ENCODE peak calls at places on chromosomes 2 and 18, in five cellular contexts. Z is tibial nerve, S is SJSA1, B is pancreas, G is GM23248. I is an unnamed sample.
A peak's percentile ranks its signal among the peaks of the same experiment; 100 is the strongest.

GRCh38 chr2:233443511-233444183 is 89.4 kb downstream of the DGKD start:
- DNase-seq in Z (peak; percentile 47), S (peak; percentile 52), B (peak; percentile 80), G (peak; percentile 91), I (peak; percentile 86)

GRCh38 chr18:70368903-70369302 is 80.1 kb downstream of the SOCS6 start:
- DNase-seq in Z (no peak), S (no peak), B (no peak), G (peak; percentile 52), I (no peak)

GRCh38 chr2:240925191-240925575 is 19.0 kb downstream of the CROCC2 start:
- DNase-seq in Z (peak; percentile 11), S (no peak), B (peak; percentile 7), G (no peak), I (peak; percentile 58)

GRCh38 chr2:120586507-120587283 is 149.0 kb upstream of the GLI2 start:
- DNase-seq in Z (no peak), S (no peak), B (peak; percentile 15), G (no peak), I (peak; percentile 72)

GRCh38 chr18:3794537-3795348 is 344.8 kb downstream of the TGIF1 start:
- DNase-seq in Z (no peak), S (no peak), B (peak; percentile 33), G (peak; percentile 93), I (no peak)

GRCh38 chr2:185689906-185690539 is 48.6 kb upstream of the FSIP2 start:
- DNase-seq in Z (no peak), S (no peak), B (no peak), G (no peak), I (no peak)

GRCh38 chr2:196954001-196954400 is 27.5 kb upstream of the PGAP1 start:
- DNase-seq in Z (no peak), S (no peak), B (no peak), G (no peak), I (no peak)

GRCh38 chr18:250685-251084 is 17.2 kb downstream of the THOC1 start:
- DNase-seq in Z (no peak), S (peak; percentile 6), B (no peak), G (peak; percentile 54), I (no peak)

GRCh38 chr2:222813177-222813843 is 47.5 kb upstream of the ACSL3 start:
- DNase-seq in Z (no peak), S (no peak), B (no peak), G (peak; percentile 49), I (no peak)

GRCh38 chr2:179272406-179273192 is 8.0 kb upstream of the SESTD1 start:
- DNase-seq in Z (no peak), S (peak; percentile 44), B (no peak), G (peak; percentile 84), I (no peak)

GRCh38 chr2:239187464-239188253 is 213.2 kb downstream of the HDAC4 start:
- DNase-seq in Z (no peak), S (no peak), B (no peak), G (no peak), I (peak; percentile 55)

GRCh38 chr2:217249490-217250451 is 389.9 kb upstream of the TNP1 start:
- DNase-seq in Z (no peak), S (no peak), B (peak; percentile 12), G (no peak), I (no peak)

GRCh38 chr18:58117685-58118403 is 73.8 kb downstream of the NEDD4L start:
- DNase-seq in Z (peak; percentile 14), S (no peak), B (peak; percentile 82), G (peak; percentile 76), I (peak; percentile 81)

GRCh38 chr2:2291500-2292260 is 39.4 kb downstream of the MYT1L start:
- DNase-seq in Z (no peak), S (no peak), B (peak; percentile 21), G (peak; percentile 14), I (no peak)

GRCh38 chr2:152126664-152127063 is 27.8 kb upstream of the CACNB4 start:
- DNase-seq in Z (no peak), S (no peak), B (no peak), G (no peak), I (no peak)

GRCh38 chr2:7931808-7932207 is 750.0 kb upstream of the ID2 start:
- DNase-seq in Z (no peak), S (no peak), B (no peak), G (no peak), I (no peak)

GRCh38 chr2:42827647-42828486 is 35.5 kb upstream of the HAAO start:
- DNase-seq in Z (peak; percentile 90), S (peak; percentile 77), B (peak; percentile 91), G (peak; percentile 93), I (peak; percentile 95)

GRCh38 chr2:152504618-152505017 is 169.6 kb downstream of the FMNL2 start:
- DNase-seq in Z (no peak), S (peak; percentile 49), B (no peak), G (peak; percentile 38), I (no peak)

GRCh38 chr18:8735274-8735673 is 29.9 kb downstream of the MTCL1 start:
- DNase-seq in Z (no peak), S (peak; percentile 22), B (no peak), G (no peak), I (no peak)

GRCh38 chr18:61637905-61638304 is 254.9 kb downstream of the RNF152 start:
- DNase-seq in Z (no peak), S (no peak), B (no peak), G (no peak), I (no peak)

GRCh38 chr2:122433123-122433754 is 677.8 kb downstream of the TSN start:
- DNase-seq in Z (no peak), S (no peak), B (peak; percentile 43), G (no peak), I (no peak)

GRCh38 chr18:53268455-53268854 is 928.5 kb downstream of the DCC start:
- DNase-seq in Z (no peak), S (no peak), B (no peak), G (no peak), I (no peak)

GRCh38 chr2:9112079-9112721 is 94.4 kb upstream of the ASAP2 start:
- DNase-seq in Z (no peak), S (peak; percentile 89), B (no peak), G (peak; percentile 97), I (no peak)

GRCh38 chr2:90207454-90208058 is 1516.1 kb downstream of the RPIA start:
- DNase-seq in Z (no peak), S (peak; percentile 25), B (no peak), G (peak; percentile 18), I (no peak)

GRCh38 chr2:8448822-8449577 is 232.9 kb upstream of the ID2 start:
- DNase-seq in Z (no peak), S (no peak), B (no peak), G (no peak), I (no peak)

GRCh38 chr2:150080115-150080514 is 407.4 kb downstream of the RND3 start:
- DNase-seq in Z (no peak), S (peak; percentile 50), B (no peak), G (peak; percentile 69), I (no peak)

GRCh38 chr2:59789523-59789922 is 763.9 kb downstream of the BCL11A start:
- DNase-seq in Z (no peak), S (no peak), B (no peak), G (peak; percentile 33), I (no peak)

GRCh38 chr2:20187331-20187730 is 37.6 kb downstream of the SDC1 start:
- DNase-seq in Z (no peak), S (no peak), B (no peak), G (no peak), I (no peak)
- H3K4me1 ChIP-seq in Z (no peaks in the 10 kb centered on the region), S (peaks cover 49% of the 10 kb centered on the region), B (peaks cover 7% of the 10 kb centered on the region), G (peaks cover 11% of the 10 kb centered on the region), I (peaks cover 31% of the 10 kb centered on the region)

GRCh38 chr2:64189586-64189985 is 45.4 kb upstream of the PELI1 start:
- DNase-seq in Z (no peak), S (no peak), B (no peak), G (no peak), I (no peak)

GRCh38 chr2:64196986-64197385 is 52.8 kb upstream of the PELI1 start:
- DNase-seq in Z (no peak), S (no peak), B (no peak), G (no peak), I (no peak)

GRCh38 chr2:64189167-64189566 is 44.9 kb upstream of the PELI1 start:
- DNase-seq in Z (no peak), S (no peak), B (no peak), G (no peak), I (no peak)

GRCh38 chr2:64192570-64193192 is 48.5 kb upstream of the PELI1 start:
- DNase-seq in Z (no peak), S (no peak), B (no peak), G (no peak), I (no peak)

DNA sequence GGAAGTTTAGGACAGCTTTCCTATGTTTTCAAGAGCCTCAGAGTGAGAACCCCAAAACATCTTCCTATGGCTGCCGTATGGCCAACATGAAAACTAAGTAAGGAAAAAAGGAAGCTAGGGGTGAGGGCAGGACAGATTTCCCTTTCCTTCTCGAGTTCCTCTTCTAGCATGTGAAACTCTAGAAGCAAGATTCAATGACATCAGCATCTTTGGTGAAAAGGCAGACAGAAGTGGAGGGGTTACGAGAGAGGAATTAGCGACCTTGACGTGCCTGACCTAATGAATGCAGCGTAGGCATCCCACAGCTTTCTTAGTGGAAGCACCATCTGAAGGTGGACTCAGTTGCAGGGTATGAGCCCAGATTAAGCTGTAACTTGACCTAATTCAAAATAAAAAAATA is 47.9 kb upstream of the PELI1 start:
- DNase-seq in Z (no peak), S (no peak), B (no peak), G (no peak), I (no peak)
- H3K4me3 ChIP-seq in Z (no peak overlapping the region), S (no peak overlapping the region), B (no peak overlapping the region), G (no peak overlapping the region), I (no peak overlapping the region)

DNA sequence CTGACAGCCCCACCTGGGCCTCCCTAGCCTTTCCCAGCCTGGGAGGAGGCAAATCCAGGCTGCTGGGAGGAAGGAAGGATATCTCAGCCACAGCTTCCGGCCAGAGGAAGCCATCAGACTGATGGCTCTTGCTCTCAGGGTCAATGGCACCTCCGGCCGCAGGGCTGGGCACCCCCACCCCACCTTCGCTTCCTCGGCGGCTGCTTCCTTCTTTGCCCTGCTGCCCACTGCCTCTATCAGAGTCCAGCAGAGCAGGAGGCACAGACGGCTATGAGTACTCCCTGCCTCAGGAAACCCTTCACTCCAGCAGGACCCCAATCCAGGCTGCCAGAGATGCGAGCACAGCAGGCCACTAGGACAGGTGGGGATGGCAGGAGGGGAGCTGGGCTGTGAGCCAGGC is 3.3 kb downstream of the SEMA4C start:
- DNase-seq in Z (no peak), S (no peak), B (no peak), G (no peak), I (no peak)
- H3K27ac ChIP-seq in Z (peak overlapping the region; percentile 94), S (no peak overlapping the region), B (no peak overlapping the region), G (no peak overlapping the region), I (peak overlapping the region; percentile 36)

DNA sequence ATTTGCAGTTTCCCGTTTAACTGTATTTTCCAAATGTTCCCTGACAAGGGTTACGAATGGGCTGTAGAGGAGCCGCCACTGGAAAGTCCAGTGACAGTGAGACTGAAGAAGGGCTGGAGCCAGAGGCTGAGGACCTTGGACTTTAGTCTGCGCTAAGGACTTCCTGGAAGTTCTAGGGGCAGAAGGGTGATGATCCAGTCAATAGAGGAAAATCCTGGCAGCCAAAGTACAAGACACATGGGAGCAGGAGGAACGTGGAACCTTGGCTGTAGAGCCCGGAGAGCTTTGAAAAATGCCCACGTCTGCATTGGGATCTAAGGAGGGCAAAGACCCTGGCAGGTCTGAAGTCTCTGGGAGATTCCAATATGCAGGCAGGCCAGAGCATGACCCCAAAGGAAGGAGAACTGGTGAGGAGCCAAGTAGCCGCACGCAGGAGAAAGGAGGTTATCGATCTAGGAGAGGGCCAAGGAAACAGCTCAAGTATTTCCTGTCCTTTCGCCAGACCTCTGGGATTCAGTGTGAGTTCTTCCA is 28.5 kb downstream of the MBP start:
- DNase-seq in Z (no peak), S (no peak), B (no peak), G (peak; percentile 26), I (no peak)
- H3K4me1 ChIP-seq in Z (peaks cover 54% of the 10 kb centered on the region), S (peaks cover 62% of the 10 kb centered on the region), B (no peaks in the 10 kb centered on the region), G (peaks cover 62% of the 10 kb centered on the region), I (peaks cover 93% of the 10 kb centered on the region)